ENCODE peak calls at places on chromosomes 11 and 22, in four cellular contexts. W, X, T and B are unnamed samples.

GRCh38 chr22:30434775-30435315 is 9.3 kb downstream of the MTFP1 start:
- DNase-seq in W (no peak), X (no peak), T (no peak), B (no peak)

GRCh38 chr11:71502871-71503435 is 24.1 kb upstream of the KRTAP5-7 start:
- DNase-seq in T (no peak), W (no peak), X (no peak), B (no peak)

GRCh38 chr22:43166132-43166930 is 15.0 kb downstream of the TSPO start:
- DNase-seq in W (no peak), T (no peak), X (no peak), B (no peak)

GRCh38 chr22:45009881-45010531 is at the start of gene PHF21B:
- DNase-seq in X (no peak), W (peak), T (no peak), B (peak)

GRCh38 chr11:5736396-5736795 is at the start of gene OR56B1:
- DNase-seq in W (no peak), X (peak), T (no peak), B (no peak)

GRCh38 chr11:10514210-10514609 is 26.8 kb downstream of the RNF141 start:
- DNase-seq in T (no peak), X (no peak), W (no peak), B (no peak)

GRCh38 chr11:64450168-64450560 is 91.2 kb downstream of the RPS6KA4 start:
- DNase-seq in T (no peak), W (no peak), X (no peak), B (no peak)

GRCh38 chr11:45446426-45446825 is 160.3 kb upstream of the SYT13 start:
- DNase-seq in W (no peak), T (no peak), X (no peak), B (no peak)

GRCh38 chr11:70481625-70482528 is 83.5 kb downstream of the CTTN start:
- DNase-seq in X (peak), W (peak), T (no peak), B (no peak)

GRCh38 chr11:90512846-90513245 is 290.0 kb upstream of the CHORDC1 start:
- DNase-seq in W (no peak), X (no peak), T (no peak), B (no peak)

GRCh38 chr11:116731821-116732739 is 40.7 kb downstream of the BUD13 start:
- DNase-seq in X (no peak), W (no peak), T (no peak), B (no peak)
- H3K4me3 ChIP-seq in X (no peak), W (no peak), T (no peak), B (no peak)

GRCh38 chr22:39910875-39911601 is 10.2 kb downstream of the GRAP2 start:
- DNase-seq in W (no peak), T (no peak), X (no peak), B (no peak)

GRCh38 chr22:39914584-39914983 is 13.7 kb downstream of the GRAP2 start:
- DNase-seq in T (no peak), X (no peak), W (no peak), B (no peak)

GRCh38 chr22:39915295-39915726 is 14.4 kb downstream of the GRAP2 start:
- DNase-seq in W (no peak), X (no peak), T (no peak), B (no peak)

GRCh38 chr22:39913886-39914285 is 13.0 kb downstream of the GRAP2 start:
- DNase-seq in W (no peak), X (no peak), T (no peak), B (no peak)

GRCh38 chr22:39913321-39913720 is 12.4 kb downstream of the GRAP2 start:
- DNase-seq in T (no peak), W (no peak), X (no peak), B (no peak)
- H3K4me3 ChIP-seq in T (peak), W (no peak), X (no peak), B (no peak)

GRCh38 chr11:59769828-59770227 is 14.7 kb downstream of the STX3 start:
- DNase-seq in T (no peak), X (no peak), W (no peak), B (no peak)

GRCh38 chr11:59773082-59773438 is 17.9 kb downstream of the STX3 start:
- DNase-seq in X (no peak), T (no peak), W (no peak), B (no peak)

GRCh38 chr11:59770869-59771268 is 15.7 kb downstream of the STX3 start:
- DNase-seq in T (no peak), X (no peak), W (no peak), B (no peak)

GRCh38 chr11:59770324-59770723 is 15.1 kb downstream of the STX3 start:
- DNase-seq in W (no peak), T (no peak), X (no peak), B (no peak)

DNA sequence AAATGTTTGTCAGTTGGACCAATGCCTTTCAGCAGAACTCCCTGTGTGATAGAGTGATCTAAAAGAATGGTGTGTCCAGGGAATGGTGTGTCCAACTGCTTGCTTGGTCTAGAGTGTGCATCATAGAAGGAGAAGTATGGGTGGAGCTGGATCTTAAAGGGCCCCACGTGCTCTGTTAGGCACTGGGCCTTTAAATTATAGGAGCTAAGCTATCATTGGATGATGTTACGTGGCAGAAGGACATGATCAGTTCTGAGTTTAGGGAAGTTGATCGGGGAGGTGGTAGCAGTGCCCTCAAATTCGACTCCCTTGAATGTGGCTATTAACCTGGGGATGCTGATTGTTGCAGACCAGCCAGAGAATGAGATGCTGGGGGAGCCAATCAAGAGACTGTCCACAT is 16.4 kb downstream of the STX3 start:
- DNase-seq in T (no peak), X (no peak), W (no peak), B (no peak)
- H3K4me3 ChIP-seq in T (no peak), X (no peak), W (no peak), B (no peak)

GRCh38 chr11:121366970-121367369 is 74.4 kb downstream of the SC5D start:
- DNase-seq in W (no peak), X (no peak), T (no peak), B (no peak)
- H3K4me3 ChIP-seq in W (no peak), X (no peak), T (peak), B (no peak)

GRCh38 chr11:61850687-61851086 is 22.6 kb downstream of the FADS2 start:
- DNase-seq in W (peak), T (no peak), X (no peak), B (no peak)
- H3K4me3 ChIP-seq in W (no peak), T (no peak), X (no peak), B (no peak)

DNA sequence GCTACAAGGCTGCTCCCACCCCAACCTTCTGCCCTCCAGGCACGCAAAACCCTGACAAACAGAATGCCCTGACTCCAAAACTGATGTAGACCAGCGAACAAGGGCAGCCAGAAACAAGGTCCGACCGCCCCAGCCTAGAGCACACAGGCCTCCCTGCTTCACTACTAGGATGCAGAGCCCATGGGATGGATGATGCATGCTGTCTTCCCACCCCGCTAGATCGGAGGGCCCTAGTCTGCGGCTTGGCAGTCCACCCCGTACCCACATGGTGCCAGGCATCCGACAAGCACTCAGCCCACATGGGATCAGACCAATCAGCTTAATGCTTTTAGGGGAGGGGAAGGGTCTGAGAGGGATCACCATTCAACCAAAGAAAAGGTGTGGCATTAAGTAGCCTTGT is 30.6 kb downstream of the PISD start:
- DNase-seq in W (peak), T (no peak), X (no peak), B (no peak)
- H3K4me3 ChIP-seq in W (no peak), T (no peak), X (peak), B (no peak)